ENCODE peak calls at places on chromosomes 13 and 19, in four cellular contexts. R is GM03348, Z is NCI-H2171 treated with DMSO at 0.1 percent for 48 hours, E is caudate nucleus. C is an unnamed sample.

GRCh38 chr19:18519962-18520847 is 1.7 kb downstream of the ELL start:
- DNase-seq in R (peak; percentile 87), Z (peak; percentile 60), E (no peak), C (peak; percentile 73)

GRCh38 chr13:30762643-30763042 is 27.3 kb downstream of the ALOX5AP start:
- DNase-seq in E (no peak), R (no peak), Z (no peak), C (no peak)

GRCh38 chr19:45508681-45508930 is 1.3 kb downstream of the VASP start:
- DNase-seq in E (no peak), R (no peak), Z (no peak), C (peak; percentile 40)

GRCh38 chr13:59111711-59112110 is 1052.0 kb downstream of the DIAPH3 start:
- DNase-seq in R (peak; percentile 5), E (no peak), Z (no peak), C (peak; percentile 53)

GRCh38 chr19:55667958-55668357 is 7.1 kb upstream of the EPN1 start:
- DNase-seq in Z (no peak), R (no peak), E (peak; percentile 39), C (no peak)

GRCh38 chr19:5130371-5131030 is 161.6 kb downstream of the KDM4B start:
- DNase-seq in Z (peak; percentile 15), R (no peak), E (no peak), C (no peak)

GRCh38 chr13:25732146-25732865 is 319.5 kb downstream of the SHISA2 start:
- DNase-seq in E (no peak), R (no peak), Z (no peak), C (no peak)

GRCh38 chr13:41648314-41648935 is 191.1 kb downstream of the RGCC start:
- DNase-seq in E (no peak), R (no peak), Z (no peak), C (no peak)

GRCh38 chr19:4139614-4140236 is 13.7 kb upstream of the CREB3L3 start:
- DNase-seq in E (peak; percentile 31), Z (peak; percentile 67), R (peak; percentile 84), C (peak; percentile 77)

GRCh38 chr13:49499889-49500660 is 4.3 kb downstream of the PHF11 start:
- DNase-seq in E (no peak), R (peak; percentile 64), Z (no peak), C (no peak)

GRCh38 chr19:54001496-54001895 is 10.1 kb downstream of the CACNG6 start:
- DNase-seq in R (no peak), E (no peak), Z (no peak), C (no peak)

GRCh38 chr13:60627071-60627686 is 230.2 kb downstream of the TDRD3 start:
- DNase-seq in E (peak; percentile 9), R (peak; percentile 53), Z (peak; percentile 30), C (peak; percentile 79)